ENCODE peak calls at places on chromosome 2, in six cellular contexts. J is SK-N-MC, G is SK-N-SH, B is K562, O is HCT116, Y is GM12878. A is an unnamed sample. For H3K36me3, the result is how much of the 10 kb centered on the place peaks cover.

GRCh38 chr2:131682122-131682944 is 154.6 kb downstream of the CCDC74A start:
- DNase-seq in G (peak), Y (no peak), B (peak), O (peak), J (peak), A (peak)

GRCh38 chr2:204665244-204665643 is 120.0 kb downstream of the PARD3B start:
- DNase-seq in G (no peak), J (no peak), Y (no peak), O (no peak), B (no peak), A (no peak)

GRCh38 chr2:185477452-185477851 is 261.2 kb upstream of the FSIP2 start:
- DNase-seq in B (no peak), O (no peak), Y (no peak), J (no peak), G (no peak), A (no peak)

GRCh38 chr2:82740527-82740926 is 1718.6 kb downstream of the SUCLG1 start:
- DNase-seq in O (no peak), J (no peak), Y (no peak), B (no peak), G (no peak), A (no peak)

GRCh38 chr2:239247401-239248245 is 153.2 kb downstream of the HDAC4 start:
- DNase-seq in G (no peak), O (peak), B (no peak), Y (no peak), J (no peak), A (no peak)

GRCh38 chr2:160970052-160970846 is 190.0 kb upstream of the TANK start:
- DNase-seq in J (peak), O (peak), B (peak), Y (no peak), G (peak), A (peak)

GRCh38 chr2:25340340-25340886 is 1.3 kb downstream of the DNMT3A start:
- DNase-seq in G (peak), O (no peak), B (peak), J (no peak), Y (no peak), A (no peak)

GRCh38 chr2:225030089-225030653 is 12.1 kb downstream of the DOCK10 start:
- DNase-seq in G (no peak), J (no peak), Y (no peak), B (no peak), O (no peak), A (no peak)

GRCh38 chr2:209663149-209663548 is 108.5 kb upstream of the UNC80 start:
- DNase-seq in G (peak), B (no peak), O (no peak), Y (no peak), J (no peak), A (peak)

GRCh38 chr2:212364106-212364505 is 174.5 kb downstream of the ERBB4 start:
- DNase-seq in O (no peak), J (no peak), Y (no peak), G (no peak), B (no peak), A (peak)

GRCh38 chr2:235813398-235813797 is 319.6 kb downstream of the AGAP1 start:
- DNase-seq in G (no peak), B (no peak), J (no peak), Y (no peak), O (no peak), A (no peak)

GRCh38 chr2:235810297-235810696 is 316.5 kb downstream of the AGAP1 start:
- DNase-seq in B (no peak), G (no peak), O (no peak), J (no peak), Y (no peak), A (no peak)

GRCh38 chr2:235811446-235812184 is 317.8 kb downstream of the AGAP1 start:
- DNase-seq in J (no peak), B (no peak), Y (no peak), O (no peak), G (no peak), A (no peak)

GRCh38 chr2:235808366-235808765 is 314.5 kb downstream of the AGAP1 start:
- DNase-seq in B (no peak), G (no peak), O (no peak), Y (no peak), J (no peak), A (no peak)

GRCh38 chr2:235812185-235812670 is 318.4 kb downstream of the AGAP1 start:
- DNase-seq in B (no peak), O (no peak), J (no peak), Y (no peak), G (no peak), A (no peak)
- H3K36me3 ChIP-seq in B (under half), O (under half), J (under half), Y (under half), G (under half), A (under half)

DNA sequence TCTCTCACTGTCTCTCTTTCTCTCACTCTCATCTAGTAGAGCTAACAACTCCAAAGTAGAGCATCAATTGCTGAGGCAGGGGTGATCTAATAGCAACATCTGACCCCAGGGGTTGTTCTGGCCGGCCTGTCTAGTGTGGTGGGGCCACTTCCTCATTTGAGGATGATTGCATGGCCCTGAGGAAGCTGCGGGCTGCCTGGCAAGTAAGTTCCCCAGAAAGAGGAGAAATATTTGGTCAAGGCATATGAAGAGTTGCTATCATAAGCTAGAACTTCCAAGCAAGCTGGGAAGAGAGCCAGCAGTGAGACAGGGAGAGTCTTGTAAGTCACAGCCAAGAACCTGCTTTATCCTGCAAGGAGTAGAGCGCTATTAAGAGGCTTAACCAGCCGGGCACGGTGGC is 50.8 kb upstream of the TMEM87B start:
- DNase-seq in J (no peak), B (no peak), O (no peak), G (no peak), Y (peak), A (no peak)
- TF ChIP-seq POLR2AphosphoS5 in J (no peak), B (no peak), O (no peak), G (no peak), Y (no peak), A (no peak)

DNA sequence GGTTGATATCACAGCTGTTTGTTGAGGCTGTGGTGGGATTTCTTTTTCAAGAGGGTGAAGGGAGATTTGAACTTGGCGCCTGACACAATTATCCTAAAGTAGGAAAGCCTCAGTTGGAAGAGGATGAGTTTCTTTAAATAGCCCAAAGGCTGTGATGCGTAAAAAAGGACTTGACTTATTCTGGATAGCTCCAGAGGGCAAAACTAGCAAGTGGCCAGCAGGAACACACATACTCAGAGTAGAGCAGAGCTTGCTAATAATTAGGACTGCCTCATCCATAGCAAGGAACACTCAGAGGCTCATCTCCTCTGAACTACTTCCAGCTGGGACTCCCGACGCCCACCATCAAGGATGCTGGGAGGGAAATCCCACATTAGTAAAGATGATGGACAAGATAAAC is 74.0 kb downstream of the AFF3 start:
- DNase-seq in O (no peak), G (no peak), J (no peak), Y (no peak), B (no peak), A (no peak)
- H3K9ac ChIP-seq in O (no peak), G (no peak), J (no peak), Y (no peak), B (no peak), A (no peak)

GRCh38 chr2:127283275-127283674 is 10.7 kb downstream of the ERCC3 start:
- DNase-seq in G (no peak), B (no peak), J (no peak), O (no peak), Y (no peak), A (no peak)
- H3K36me3 ChIP-seq in G (half or more), B (half or more), J (half or more), O (half or more), Y (under half), A (under half)

DNA sequence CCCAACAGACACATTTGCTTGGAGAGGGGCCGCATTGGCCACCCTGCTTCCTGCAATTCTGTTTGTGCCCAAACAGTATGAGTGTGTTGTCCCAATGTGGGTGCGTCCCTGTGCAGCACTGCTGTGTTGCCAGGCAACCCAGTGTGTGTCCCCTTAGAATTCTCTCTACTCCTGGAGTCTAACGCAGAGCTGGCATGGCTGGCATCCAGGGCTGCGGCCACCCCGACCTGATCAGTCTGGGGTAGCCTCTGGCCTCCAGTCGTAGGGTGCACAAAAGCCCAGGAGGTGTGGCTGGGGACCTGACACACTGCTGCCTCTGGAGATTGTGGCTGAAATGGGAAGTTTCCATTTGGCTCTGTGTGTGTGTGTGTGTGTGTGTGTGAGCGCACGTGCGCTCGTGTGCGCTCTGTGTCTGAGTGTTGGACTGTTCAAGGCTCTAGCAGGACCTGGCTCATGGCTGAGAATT is 48.0 kb downstream of the TEX44 start:
- DNase-seq in Y (no peak), B (no peak), J (no peak), G (no peak), O (peak), A (peak)
- TF ChIP-seq POLR2AphosphoS5 in Y (no peak), B (no peak), J (no peak), G (no peak), O (peak), A (no peak)

DNA sequence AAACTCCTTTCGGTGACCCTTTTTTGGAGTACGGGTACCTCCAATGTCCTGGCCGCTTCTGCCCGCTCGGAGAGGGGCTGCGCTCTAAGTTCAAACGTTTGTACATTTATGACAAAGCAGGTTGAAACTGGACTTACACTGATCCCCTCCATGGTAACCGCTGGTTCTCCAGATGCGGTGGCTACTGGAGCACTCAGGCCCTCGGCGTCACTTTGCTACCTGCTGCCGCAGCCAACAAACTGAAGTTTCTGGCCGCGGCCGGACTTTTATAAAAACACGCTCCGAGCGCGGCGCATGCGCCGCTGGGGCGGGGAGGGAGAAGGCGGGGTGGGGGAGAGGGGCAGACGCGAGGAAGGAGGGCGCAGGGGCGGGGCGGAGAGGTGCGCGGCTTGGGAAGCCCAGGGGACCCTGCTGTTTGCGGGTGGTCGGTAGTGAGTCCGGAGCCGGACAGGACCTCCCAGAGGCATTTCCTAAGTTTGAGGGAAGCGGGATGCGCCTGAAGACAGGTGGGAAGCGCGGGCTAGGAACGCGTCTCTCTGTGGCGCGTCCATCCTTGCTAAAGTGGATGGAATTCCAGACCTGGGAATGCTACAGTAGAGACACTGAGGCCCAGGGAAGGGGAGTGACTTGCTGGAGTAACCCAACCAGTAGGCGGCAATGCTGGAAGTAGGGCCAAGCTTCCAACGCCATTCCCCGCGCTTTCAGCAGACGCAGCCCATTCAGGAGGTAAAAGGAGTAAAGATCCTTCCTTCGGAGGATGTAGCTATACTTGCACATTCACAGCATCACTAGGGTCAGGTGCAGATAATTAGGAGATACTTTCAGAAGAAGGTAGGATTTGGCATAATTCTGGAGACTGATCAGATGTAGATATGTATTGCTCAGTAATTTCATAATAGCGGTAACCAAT is at the start of gene CXCR4:
- DNase-seq in O (peak), B (peak), Y (no peak), J (no peak), G (peak), A (peak)
- H3K9ac ChIP-seq in O (no peak), B (no peak), Y (peak), J (no peak), G (no peak), A (peak)

DNA sequence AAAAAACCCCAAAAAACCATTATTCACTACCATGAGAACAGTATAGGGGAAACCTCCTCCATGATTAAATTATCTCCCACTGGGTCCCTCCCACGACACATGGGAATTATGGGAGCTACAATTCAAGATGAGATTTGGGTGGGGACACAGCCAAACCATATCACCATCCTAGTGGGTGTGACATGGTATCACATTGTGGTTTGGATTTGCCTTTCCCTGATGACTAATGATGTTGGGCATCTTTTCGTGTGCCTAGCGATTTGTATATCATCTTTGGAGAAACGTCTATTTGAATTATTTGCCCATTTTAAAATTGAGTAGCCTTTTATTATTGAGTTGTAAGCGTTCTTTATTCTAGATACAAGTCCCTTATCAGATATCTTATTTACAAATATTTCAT is 8.7 kb upstream of the ASAP2 start:
- DNase-seq in Y (no peak), O (no peak), G (no peak), B (no peak), J (no peak), A (no peak)
- H3K36me3 ChIP-seq in Y (under half), O (under half), G (under half), B (under half), J (under half), A (under half)

GRCh38 chr2:21890041-21890440 is 766.3 kb downstream of the TDRD15 start:
- DNase-seq in G (no peak), Y (no peak), J (no peak), B (no peak), O (no peak), A (no peak)

GRCh38 chr2:21891191-21891590 is 767.4 kb downstream of the TDRD15 start:
- DNase-seq in B (no peak), G (no peak), Y (no peak), J (no peak), O (no peak), A (no peak)

GRCh38 chr2:21892140-21892539 is 768.4 kb downstream of the TDRD15 start:
- DNase-seq in G (no peak), O (no peak), B (no peak), J (no peak), Y (no peak), A (no peak)

DNA sequence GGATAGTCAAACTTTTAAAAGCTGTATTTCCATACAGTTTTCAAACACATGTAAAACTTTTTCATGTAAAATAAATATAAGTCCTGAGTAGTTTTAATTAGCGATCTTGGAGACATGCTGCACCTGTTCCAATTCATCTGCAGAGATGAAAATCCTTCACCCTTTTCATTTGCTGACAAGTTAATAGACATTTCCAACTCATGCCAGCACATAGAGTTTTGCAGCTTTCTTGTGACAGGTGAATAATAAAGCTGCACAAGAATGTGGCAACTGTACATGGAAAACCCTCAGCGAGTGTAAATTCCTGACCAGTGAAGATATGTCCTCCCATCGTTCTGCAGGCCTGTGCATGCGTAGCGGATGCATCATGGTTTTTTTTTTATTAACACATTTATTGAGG is 771.4 kb downstream of the TDRD15 start:
- DNase-seq in B (no peak), O (no peak), Y (no peak), J (no peak), G (no peak), A (no peak)
- TF ChIP-seq POLR2AphosphoS5 in B (no peak), O (no peak), Y (no peak), J (no peak), G (no peak), A (no peak)

DNA sequence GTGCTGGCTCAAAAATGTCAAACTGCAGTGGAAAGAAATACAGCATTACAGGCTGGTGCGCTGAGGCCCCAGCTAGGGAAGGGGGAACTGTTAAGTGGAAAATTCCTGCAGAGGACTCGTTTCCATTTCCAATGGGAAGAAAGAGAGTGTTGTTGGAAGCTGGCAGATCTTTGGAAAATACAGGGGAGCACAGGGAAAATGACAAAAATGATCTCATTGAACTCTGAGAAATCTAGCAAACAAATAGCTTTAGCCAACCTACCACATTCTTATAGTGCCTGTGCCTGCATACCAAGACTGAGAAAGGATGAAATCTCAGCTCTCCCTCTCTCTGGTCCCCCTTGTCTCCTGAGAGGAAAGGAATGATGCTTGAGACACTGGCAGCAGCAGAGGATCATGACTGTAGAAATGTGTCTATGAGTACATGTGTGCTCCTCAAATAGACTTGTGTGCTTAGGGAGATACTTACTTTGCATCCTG is 632.5 kb downstream of the NYAP2 start:
- DNase-seq in O (no peak), G (peak), Y (no peak), J (no peak), B (no peak), A (no peak)
- H3K9ac ChIP-seq in O (peak), G (peak), Y (no peak), J (no peak), B (no peak), A (no peak)

DNA sequence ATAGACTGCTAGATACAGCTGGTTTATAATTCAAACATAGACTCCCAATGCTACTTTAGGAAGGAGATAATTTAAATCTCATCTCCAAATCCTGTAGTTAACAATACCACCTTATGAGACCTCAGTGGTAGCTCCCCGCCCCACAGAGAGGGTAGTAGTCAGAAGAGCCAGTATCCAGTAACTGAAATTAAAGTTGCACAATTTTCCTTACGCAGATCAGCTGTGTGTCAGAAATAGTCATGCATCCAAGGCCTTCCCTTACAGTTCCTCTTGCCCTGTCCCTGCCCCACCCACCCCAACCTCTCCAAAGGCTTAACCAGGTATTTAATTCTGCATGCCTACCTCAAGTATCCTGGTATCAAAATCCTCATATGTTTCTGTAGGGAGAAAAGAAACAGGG is 15.5 kb downstream of the MRPS5 start:
- DNase-seq in G (no peak), O (no peak), J (no peak), B (no peak), Y (no peak), A (no peak)
- H3K36me3 ChIP-seq in G (half or more), O (half or more), J (half or more), B (half or more), Y (under half), A (under half)

A was measured in endothelial cell of umbilical vein.